ENCODE peak calls at places on chromosomes 13 and 19, in seven cellular contexts. One of them, this sample, is unnamed. For H3K36me3, the result is how much of the 10 kb centered on the place peaks cover.

GRCh38 chr19:17468302-17469091 is 1.8 kb upstream of the SLC27A1 start:
- DNase-seq in heart left ventricle: peak
- DNase-seq in prostate gland: peak
- DNase-seq in body of pancreas: peak
- DNase-seq in psoas muscle: peak
- DNase-seq in GM23248: peak
- DNase-seq in IMR-90: no peak
- DNase-seq in this sample: no peak

GRCh38 chr19:44611812-44612295 is 1.5 kb upstream of the IGSF23 start:
- DNase-seq in heart left ventricle: no peak
- DNase-seq in prostate gland: no peak
- DNase-seq in body of pancreas: peak
- DNase-seq in psoas muscle: no peak
- DNase-seq in GM23248: no peak
- DNase-seq in IMR-90: no peak
- DNase-seq in this sample: no peak

GRCh38 chr13:44305845-44306244 is 67.8 kb upstream of the SERP2 start:
- DNase-seq in heart left ventricle: no peak
- DNase-seq in prostate gland: no peak
- DNase-seq in body of pancreas: no peak
- DNase-seq in psoas muscle: no peak
- DNase-seq in GM23248: peak
- DNase-seq in IMR-90: peak
- DNase-seq in this sample: no peak

GRCh38 chr19:38047048-38047435 is 140.0 kb downstream of the SIPA1L3 start:
- DNase-seq in heart left ventricle: no peak
- DNase-seq in prostate gland: no peak
- DNase-seq in body of pancreas: no peak
- DNase-seq in psoas muscle: no peak
- DNase-seq in GM23248: no peak
- DNase-seq in IMR-90: no peak
- DNase-seq in this sample: no peak

GRCh38 chr13:44955421-44955820 is 33.9 kb downstream of the NUFIP1 start:
- DNase-seq in heart left ventricle: no peak
- DNase-seq in prostate gland: peak
- DNase-seq in body of pancreas: peak
- DNase-seq in psoas muscle: no peak
- DNase-seq in GM23248: no peak
- DNase-seq in IMR-90: no peak
- DNase-seq in this sample: no peak

GRCh38 chr13:59835569-59835968 is 328.2 kb downstream of the DIAPH3 start:
- DNase-seq in heart left ventricle: no peak
- DNase-seq in prostate gland: no peak
- DNase-seq in body of pancreas: no peak
- DNase-seq in psoas muscle: no peak
- DNase-seq in GM23248: no peak
- DNase-seq in IMR-90: no peak
- DNase-seq in this sample: no peak

GRCh38 chr13:94704347-94705080 is 7.8 kb downstream of the SOX21 start:
- DNase-seq in heart left ventricle: no peak
- DNase-seq in prostate gland: no peak
- DNase-seq in body of pancreas: no peak
- DNase-seq in psoas muscle: no peak
- DNase-seq in GM23248: no peak
- DNase-seq in IMR-90: no peak
- DNase-seq in this sample: no peak

GRCh38 chr13:64675256-64675892 is 2554.8 kb downstream of the PCDH9 start:
- DNase-seq in heart left ventricle: no peak
- DNase-seq in prostate gland: no peak
- DNase-seq in body of pancreas: no peak
- DNase-seq in psoas muscle: no peak
- DNase-seq in GM23248: peak
- DNase-seq in IMR-90: peak
- DNase-seq in this sample: no peak

GRCh38 chr13:73341748-73342147 is 282.9 kb downstream of the KLF5 start:
- DNase-seq in heart left ventricle: no peak
- DNase-seq in prostate gland: no peak
- DNase-seq in body of pancreas: no peak
- DNase-seq in psoas muscle: no peak
- DNase-seq in GM23248: peak
- DNase-seq in IMR-90: peak
- DNase-seq in this sample: no peak

GRCh38 chr13:47092202-47092601 is 195.3 kb upstream of the HTR2A start:
- DNase-seq in heart left ventricle: no peak
- DNase-seq in prostate gland: no peak
- DNase-seq in body of pancreas: no peak
- DNase-seq in psoas muscle: no peak
- DNase-seq in GM23248: no peak
- DNase-seq in IMR-90: no peak
- DNase-seq in this sample: no peak

GRCh38 chr13:90713436-90714133 is 633.9 kb upstream of the MIR17HG start:
- DNase-seq in heart left ventricle: no peak
- DNase-seq in prostate gland: no peak
- DNase-seq in body of pancreas: no peak
- DNase-seq in psoas muscle: no peak
- DNase-seq in GM23248: no peak
- DNase-seq in IMR-90: no peak
- DNase-seq in this sample: no peak

GRCh38 chr13:39655041-39655568 is 357 bp upstream of the COG6 start:
- DNase-seq in heart left ventricle: no peak
- DNase-seq in prostate gland: no peak
- DNase-seq in body of pancreas: no peak
- DNase-seq in psoas muscle: no peak
- DNase-seq in GM23248: no peak
- DNase-seq in IMR-90: no peak
- DNase-seq in this sample: no peak

GRCh38 chr19:4775627-4776152 is 15.8 kb upstream of the FEM1A start:
- DNase-seq in heart left ventricle: no peak
- DNase-seq in prostate gland: no peak
- DNase-seq in body of pancreas: no peak
- DNase-seq in psoas muscle: no peak
- DNase-seq in GM23248: no peak
- DNase-seq in IMR-90: no peak
- DNase-seq in this sample: no peak

GRCh38 chr19:3945838-3946237 is 13.0 kb downstream of the NMRK2 start:
- DNase-seq in heart left ventricle: no peak
- DNase-seq in prostate gland: no peak
- DNase-seq in body of pancreas: no peak
- DNase-seq in psoas muscle: no peak
- DNase-seq in GM23248: peak
- DNase-seq in IMR-90: peak
- DNase-seq in this sample: no peak

GRCh38 chr19:44111910-44112463 is 1.2 kb upstream of the ZNF225 start:
- DNase-seq in heart left ventricle: no peak
- DNase-seq in prostate gland: no peak
- DNase-seq in body of pancreas: peak
- DNase-seq in psoas muscle: no peak
- DNase-seq in GM23248: peak
- DNase-seq in IMR-90: peak
- DNase-seq in this sample: no peak

GRCh38 chr19:1422943-1423342 is 15.3 kb upstream of the RPS15 start:
- DNase-seq in heart left ventricle: no peak
- DNase-seq in prostate gland: no peak
- DNase-seq in body of pancreas: no peak
- DNase-seq in psoas muscle: no peak
- DNase-seq in GM23248: no peak
- DNase-seq in IMR-90: no peak
- DNase-seq in this sample: no peak

GRCh38 chr19:55590621-55591020 is 8.7 kb downstream of the FIZ1 start:
- DNase-seq in heart left ventricle: no peak
- DNase-seq in prostate gland: no peak
- DNase-seq in body of pancreas: no peak
- DNase-seq in psoas muscle: no peak
- DNase-seq in GM23248: peak
- DNase-seq in IMR-90: no peak
- DNase-seq in this sample: no peak

GRCh38 chr19:45881909-45882528 is 3.9 kb downstream of the IRF2BP1 start:
- DNase-seq in heart left ventricle: no peak
- DNase-seq in prostate gland: no peak
- DNase-seq in body of pancreas: peak
- DNase-seq in psoas muscle: no peak
- DNase-seq in GM23248: no peak
- DNase-seq in IMR-90: no peak
- DNase-seq in this sample: no peak

GRCh38 chr19:11260996-11261395 is 1.3 kb downstream of the DOCK6 start:
- DNase-seq in heart left ventricle: no peak
- DNase-seq in prostate gland: no peak
- DNase-seq in body of pancreas: no peak
- DNase-seq in psoas muscle: no peak
- DNase-seq in GM23248: no peak
- DNase-seq in IMR-90: no peak
- DNase-seq in this sample: no peak

GRCh38 chr13:56216221-56216620 is 924.5 kb upstream of the PRR20A start:
- DNase-seq in heart left ventricle: no peak
- DNase-seq in prostate gland: no peak
- DNase-seq in body of pancreas: no peak
- DNase-seq in psoas muscle: no peak
- DNase-seq in GM23248: no peak
- DNase-seq in IMR-90: no peak
- DNase-seq in this sample: no peak

GRCh38 chr19:51099070-51099382 is 9.2 kb downstream of the CTU1 start:
- DNase-seq in heart left ventricle: no peak
- DNase-seq in prostate gland: no peak
- DNase-seq in body of pancreas: no peak
- DNase-seq in psoas muscle: no peak
- DNase-seq in GM23248: no peak
- DNase-seq in IMR-90: no peak
- DNase-seq in this sample: no peak

GRCh38 chr13:45194081-45194939 is 6.5 kb downstream of the KCTD4 start:
- DNase-seq in heart left ventricle: no peak
- DNase-seq in prostate gland: no peak
- DNase-seq in body of pancreas: peak
- DNase-seq in psoas muscle: no peak
- DNase-seq in GM23248: peak
- DNase-seq in IMR-90: peak
- DNase-seq in this sample: no peak

GRCh38 chr13:83248751-83249150 is 633.5 kb downstream of the SLITRK1 start:
- DNase-seq in heart left ventricle: no peak
- DNase-seq in prostate gland: no peak
- DNase-seq in body of pancreas: no peak
- DNase-seq in psoas muscle: no peak
- DNase-seq in GM23248: no peak
- DNase-seq in IMR-90: no peak
- DNase-seq in this sample: no peak

DNA sequence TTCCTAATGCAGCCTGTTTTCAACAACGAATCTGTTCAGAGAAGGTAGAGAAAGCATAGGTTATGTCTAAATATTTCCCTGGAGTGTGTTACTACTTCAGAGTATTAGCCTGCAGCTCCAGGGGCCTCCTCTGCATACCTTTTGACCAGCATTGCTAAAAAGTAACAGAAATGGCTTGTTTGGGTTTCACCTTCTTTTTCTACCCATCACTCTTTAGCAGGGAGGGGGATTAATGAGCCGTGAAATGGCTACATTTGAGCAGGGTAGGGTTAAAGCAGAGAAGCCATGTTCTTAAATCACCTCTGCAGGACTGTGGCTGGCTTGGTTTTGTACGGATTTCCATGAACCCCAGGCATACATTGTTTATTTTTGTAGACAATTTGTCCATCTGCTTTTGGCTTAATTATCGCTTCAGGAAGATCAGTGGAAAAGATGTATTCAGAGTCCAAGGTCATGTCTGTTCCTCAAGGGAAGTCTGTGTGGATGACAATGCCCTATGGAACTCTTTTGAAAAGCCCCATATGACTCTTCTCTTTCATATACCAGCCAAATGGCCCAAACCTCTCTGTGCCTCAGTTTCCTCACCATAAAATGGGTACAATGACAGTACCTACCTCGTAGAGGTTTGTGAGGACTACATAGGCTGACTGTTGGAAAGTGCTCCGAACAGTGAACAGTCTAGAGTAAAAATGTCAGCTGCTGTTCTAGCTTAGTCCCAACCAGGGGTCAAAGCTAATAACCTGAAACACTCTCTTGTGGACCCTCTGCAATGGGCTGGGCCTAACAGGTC is 104.4 kb downstream of the COL4A2 start:
- DNase-seq in heart left ventricle: no peak
- DNase-seq in prostate gland: no peak
- DNase-seq in body of pancreas: no peak
- DNase-seq in psoas muscle: no peak
- DNase-seq in GM23248: no peak
- DNase-seq in IMR-90: no peak
- DNase-seq in this sample: no peak
- H3K4me3 ChIP-seq in heart left ventricle: no peak
- H3K4me3 ChIP-seq in prostate gland: no peak
- H3K4me3 ChIP-seq in body of pancreas: no peak
- H3K4me3 ChIP-seq in psoas muscle: no peak
- H3K4me3 ChIP-seq in GM23248: no peak
- H3K4me3 ChIP-seq in IMR-90: no peak
- H3K4me3 ChIP-seq in this sample: peak

GRCh38 chr13:113532156-113532806 is 41.8 kb upstream of the DCUN1D2 start:
- DNase-seq in heart left ventricle: no peak
- DNase-seq in prostate gland: no peak
- DNase-seq in body of pancreas: no peak
- DNase-seq in psoas muscle: no peak
- DNase-seq in GM23248: no peak
- DNase-seq in IMR-90: peak
- DNase-seq in this sample: peak
- H3K36me3 ChIP-seq in heart left ventricle: half or more
- H3K36me3 ChIP-seq in prostate gland: under half
- H3K36me3 ChIP-seq in body of pancreas: under half
- H3K36me3 ChIP-seq in psoas muscle: under half
- H3K36me3 ChIP-seq in GM23248: under half
- H3K36me3 ChIP-seq in IMR-90: under half
- H3K36me3 ChIP-seq in this sample: under half

GRCh38 chr19:49150944-49151243 is 4.3 kb downstream of the HRC start:
- DNase-seq in heart left ventricle: no peak
- DNase-seq in prostate gland: no peak
- DNase-seq in body of pancreas: no peak
- DNase-seq in psoas muscle: no peak
- DNase-seq in GM23248: no peak
- DNase-seq in IMR-90: no peak
- DNase-seq in this sample: no peak
- H3K4me3 ChIP-seq in heart left ventricle: peak
- H3K4me3 ChIP-seq in prostate gland: peak
- H3K4me3 ChIP-seq in body of pancreas: peak
- H3K4me3 ChIP-seq in psoas muscle: peak
- H3K4me3 ChIP-seq in GM23248: peak
- H3K4me3 ChIP-seq in IMR-90: peak
- H3K4me3 ChIP-seq in this sample: peak

DNA sequence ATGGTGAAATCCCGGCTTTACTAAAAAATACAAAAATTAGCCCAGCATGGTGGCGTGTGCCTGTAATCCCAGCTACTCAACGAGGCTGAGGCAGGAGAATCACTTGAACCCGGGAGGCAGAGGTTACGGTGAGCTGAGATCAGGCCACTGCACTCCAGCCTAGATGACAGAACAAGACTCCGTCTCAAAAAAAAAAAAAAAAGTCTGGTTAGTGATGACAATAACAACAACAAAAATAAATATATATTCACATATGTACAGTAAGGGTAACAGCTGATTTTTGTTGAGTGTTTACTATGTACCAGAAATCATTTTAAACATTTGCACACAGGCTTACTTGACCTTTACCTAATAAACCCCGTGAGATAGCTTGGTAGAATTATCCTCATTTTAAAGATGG is 23.0 kb downstream of the RRAS start:
- DNase-seq in heart left ventricle: no peak
- DNase-seq in prostate gland: no peak
- DNase-seq in body of pancreas: no peak
- DNase-seq in psoas muscle: no peak
- DNase-seq in GM23248: no peak
- DNase-seq in IMR-90: no peak
- DNase-seq in this sample: no peak
- H3K36me3 ChIP-seq in heart left ventricle: half or more
- H3K36me3 ChIP-seq in prostate gland: under half
- H3K36me3 ChIP-seq in body of pancreas: under half
- H3K36me3 ChIP-seq in psoas muscle: half or more
- H3K36me3 ChIP-seq in GM23248: under half
- H3K36me3 ChIP-seq in IMR-90: under half
- H3K36me3 ChIP-seq in this sample: under half

This sample was measured in kidney.